ENCODE peak calls at places on chromosomes 3 and 15, in five cellular contexts. S is HuH-7; H is NCI-H774; C is NCI-H1930; E is stimulated activated naive CD4-positive, alpha-beta T cell. O is an unnamed sample.

GRCh38 chr3:55013145-55013544 is 85.3 kb upstream of the LRTM1 start:
- DNase-seq in C (no peak), S (no peak), E (no peak), H (no peak), O (no peak)

GRCh38 chr3:151537751-151538150 is 76.9 kb upstream of the IGSF10 start:
- DNase-seq in E (no peak), H (no peak), C (no peak), S (no peak), O (no peak)

GRCh38 chr3:45055032-45055410 is 28.9 kb downstream of the CLEC3B start:
- DNase-seq in E (no peak), C (no peak), S (no peak), H (no peak), O (no peak)

GRCh38 chr15:90654233-90655124 is 62.7 kb upstream of the BLM start:
- DNase-seq in S (no peak), H (no peak), C (no peak), E (no peak), O (no peak)

GRCh38 chr3:157128771-157129671 is 30.9 kb downstream of the CCNL1 start:
- DNase-seq in E (no peak), S (no peak), C (no peak), H (no peak), O (no peak)

GRCh38 chr3:42210731-42211130 is 55.3 kb downstream of the CCK start:
- DNase-seq in S (no peak), E (no peak), H (no peak), C (no peak), O (no peak)

GRCh38 chr3:20056727-20057611 is 16.7 kb downstream of the KAT2B start:
- DNase-seq in H (no peak), C (no peak), S (no peak), E (no peak), O (no peak)

GRCh38 chr3:148903022-148903442 is 37.9 kb downstream of the CPA3 start:
- DNase-seq in C (no peak), E (no peak), S (no peak), H (no peak), O (no peak)

GRCh38 chr15:83673385-83673784 is 19.5 kb downstream of the ADAMTSL3 start:
- DNase-seq in S (no peak), E (no peak), H (no peak), C (no peak), O (no peak)

GRCh38 chr3:138370321-138370720 is 21.9 kb downstream of the MRAS start:
- DNase-seq in E (no peak), S (no peak), C (no peak), H (no peak), O (no peak)

GRCh38 chr15:83919319-83919830 is 265.5 kb downstream of the ADAMTSL3 start:
- DNase-seq in C (no peak), H (no peak), E (no peak), S (no peak), O (no peak)